ENCODE peak calls at places on chromosomes 2 and 18, in ten cellular contexts. R, K, N, H, A, S, L, G, D and F are unnamed samples.

GRCh38 chr18:5029622-5030021 is 167.4 kb downstream of the AKAIN1 start:
- DNase-seq in L (peak; percentile 51), G (no peak), A (no peak), D (no peak), N (no peak), R (no peak), H (no peak), S (no peak), K (no peak), F (no peak)

GRCh38 chr2:39718483-39718882 is 52.8 kb downstream of the TMEM178A start:
- DNase-seq in K (no peak), H (no peak), L (no peak), N (no peak), A (no peak), D (no peak), G (peak; percentile 13), R (no peak), S (peak; percentile 7), F (peak; percentile 13)

GRCh38 chr2:29014331-29014730 is 33.2 kb downstream of the TOGARAM2 start:
- DNase-seq in A (peak; percentile 52), G (no peak), H (no peak), D (no peak), L (no peak), S (no peak), K (no peak), R (no peak), N (peak; percentile 54), F (no peak)

GRCh38 chr2:55157474-55157884 is 74.6 kb downstream of the CLHC1 start:
- DNase-seq in D (no peak), G (no peak), S (no peak), K (no peak), N (no peak), R (no peak), H (no peak), L (peak; percentile 41), A (no peak), F (peak; percentile 69)

GRCh38 chr2:158644139-158644538 is 151.0 kb upstream of the DAPL1 start:
- DNase-seq in D (no peak), L (no peak), S (peak; percentile 77), H (no peak), N (no peak), A (no peak), G (peak; percentile 71), K (no peak), R (no peak), F (peak; percentile 76)

GRCh38 chr2:10619643-10620042 is 70.1 kb downstream of the NOL10 start:
- DNase-seq in N (no peak), H (no peak), G (peak; percentile 67), K (no peak), R (no peak), A (no peak), S (no peak), D (no peak), L (no peak), F (no peak)

GRCh38 chr2:176582990-176583481 is 313.8 kb downstream of the MTX2 start:
- DNase-seq in L (no peak), H (no peak), N (no peak), D (no peak), S (peak; percentile 95), R (no peak), A (no peak), K (no peak), G (peak; percentile 96), F (peak; percentile 85)

GRCh38 chr2:209937893-209938292 is 64.5 kb upstream of the RPE start:
- DNase-seq in G (peak; percentile 44), S (no peak), A (no peak), H (no peak), R (no peak), D (no peak), K (no peak), N (no peak), L (no peak), F (no peak)

GRCh38 chr2:60513191-60513590 is 40.3 kb downstream of the BCL11A start:
- DNase-seq in G (no peak), R (no peak), N (no peak), H (no peak), D (no peak), A (no peak), L (no peak), K (no peak), S (no peak), F (no peak)

GRCh38 chr2:28645553-28645952 is 106.1 kb upstream of the PPP1CB start:
- DNase-seq in G (no peak), D (no peak), A (no peak), S (no peak), R (no peak), H (no peak), K (no peak), N (no peak), L (no peak), F (no peak)

GRCh38 chr2:75464348-75464946 is 96.3 kb downstream of the EVA1A start:
- DNase-seq in H (no peak), R (peak; percentile 4), S (peak; percentile 59), A (no peak), K (no peak), G (peak; percentile 72), L (peak; percentile 13), N (no peak), D (no peak), F (peak; percentile 62)

GRCh38 chr2:53130441-53130943 is 637.1 kb upstream of the CHAC2 start:
- DNase-seq in N (no peak), R (no peak), S (peak; percentile 29), L (no peak), H (no peak), A (no peak), K (no peak), G (peak; percentile 81), D (no peak), F (peak; percentile 85)

GRCh38 chr2:238104071-238104511 is 4.0 kb downstream of the ESPNL start:
- DNase-seq in R (no peak), S (no peak), H (no peak), N (no peak), D (no peak), L (no peak), G (no peak), K (no peak), A (no peak), F (no peak)

GRCh38 chr18:11411021-11411420 is 198.4 kb upstream of the SLC35G4 start:
- DNase-seq in L (no peak), K (no peak), S (no peak), A (no peak), N (no peak), G (no peak), D (no peak), R (no peak), H (no peak), F (no peak)

GRCh38 chr18:52237551-52237950 is 102.4 kb upstream of the DCC start:
- DNase-seq in N (no peak), G (peak; percentile 16), K (no peak), R (no peak), L (no peak), H (no peak), A (no peak), D (no peak), S (peak; percentile 55), F (peak; percentile 43)

GRCh38 chr18:9683418-9684396 is 24.4 kb upstream of the RAB31 start:
- DNase-seq in H (no peak), K (no peak), D (no peak), N (no peak), S (peak; percentile 38), L (no peak), A (no peak), R (no peak), G (peak; percentile 90), F (peak; percentile 88)

GRCh38 chr2:56812432-56812831 is 628.6 kb downstream of the CCDC85A start:
- DNase-seq in S (no peak), L (no peak), R (no peak), H (no peak), A (no peak), N (no peak), K (no peak), D (no peak), G (no peak), F (peak; percentile 24)